ENCODE peak calls at places on chromosomes 4 and X, in ten cellular contexts. V is heart right ventricle, F is left ventricle myocardium inferior, X is ascending aorta, U is GM23338, Z is ovary, D is uterus, W is colonic mucosa, Q is HepG2, J is left lung. H is an unnamed sample.

GRCh38 chr4:56156141-56156540 is 207.4 kb downstream of the CEP135 start:
- DNase-seq in V (no peak), F (no peak), X (no peak), U (peak), Z (no peak), D (no peak), W (no peak), Q (no peak), J (no peak), H (no peak)

GRCh38 chr4:145531193-145531592 is 49.5 kb downstream of the SMAD1 start:
- DNase-seq in V (peak), F (peak), X (no peak), U (no peak), Z (no peak), D (no peak), W (no peak), Q (no peak), J (no peak), H (no peak)

GRCh38 chr4:168154546-168155277 is 62.4 kb downstream of the ANXA10 start:
- DNase-seq in V (no peak), F (no peak), X (no peak), U (no peak), Z (no peak), D (no peak), W (no peak), Q (no peak), J (no peak), H (no peak)

GRCh38 chr4:11053601-11054000 is 369.0 kb upstream of the CLNK start:
- DNase-seq in V (no peak), F (no peak), X (no peak), U (no peak), Z (no peak), D (no peak), W (no peak), Q (no peak), J (no peak), H (no peak)

GRCh38 chrX:85620466-85620865 is 241.0 kb upstream of the POF1B start:
- DNase-seq in V (no peak), F (no peak), X (no peak), U (no peak), Z (no peak), D (no peak), W (no peak), Q (no peak), J (no peak), H (no peak)

GRCh38 chr4:131764730-131765129 is 1384.4 kb upstream of the PCDH10 start:
- DNase-seq in V (no peak), F (no peak), X (no peak), U (no peak), Z (no peak), D (no peak), W (no peak), Q (no peak), J (no peak), H (no peak)

GRCh38 chrX:104098151-104098808 is 14.0 kb upstream of the ZCCHC18 start:
- DNase-seq in V (no peak), F (no peak), X (no peak), U (peak), Z (peak), D (peak), W (peak), Q (peak), J (no peak), H (no peak)

GRCh38 chr4:38694330-38694729 is 30.3 kb downstream of the KLF3 start:
- DNase-seq in V (no peak), F (no peak), X (no peak), U (no peak), Z (no peak), D (no peak), W (no peak), Q (no peak), J (no peak), H (no peak)

GRCh38 chr4:31160146-31160545 is 440.0 kb downstream of the PCDH7 start:
- DNase-seq in V (no peak), F (no peak), X (no peak), U (no peak), Z (no peak), D (no peak), W (no peak), Q (no peak), J (no peak), H (no peak)

GRCh38 chr4:128946929-128947328 is 137.4 kb downstream of the JADE1 start:
- DNase-seq in V (no peak), F (no peak), X (no peak), U (no peak), Z (no peak), D (no peak), W (no peak), Q (peak), J (no peak), H (no peak)

GRCh38 chr4:140653718-140654515 is 85.2 kb upstream of the UCP1 start:
- DNase-seq in V (no peak), F (no peak), X (no peak), U (peak), Z (peak), D (no peak), W (no peak), Q (no peak), J (no peak), H (no peak)

GRCh38 chr4:742742-743311 is 37.2 kb downstream of the PCGF3 start:
- DNase-seq in V (peak), F (peak), X (no peak), U (peak), Z (peak), D (peak), W (peak), Q (peak), J (peak), H (no peak)

GRCh38 chr4:140213116-140213515 is 59.1 kb upstream of the MAML3 start:
- DNase-seq in V (no peak), F (no peak), X (no peak), U (no peak), Z (no peak), D (no peak), W (peak), Q (no peak), J (no peak), H (no peak)

GRCh38 chr4:69832326-69833030 is 27.5 kb downstream of the SULT1E1 start:
- DNase-seq in V (no peak), F (no peak), X (no peak), U (no peak), Z (no peak), D (no peak), W (peak), Q (peak), J (no peak), H (no peak)

GRCh38 chr4:2592572-2592971 is 56.1 kb downstream of the FAM193A start:
- DNase-seq in V (no peak), F (no peak), X (no peak), U (peak), Z (no peak), D (peak), W (no peak), Q (no peak), J (no peak), H (no peak)

GRCh38 chr4:53365121-53365485 is 758 bp downstream of the SCFD2 start:
- DNase-seq in V (no peak), F (no peak), X (no peak), U (peak), Z (no peak), D (no peak), W (peak), Q (peak), J (no peak), H (no peak)

GRCh38 chrX:101160001-101160400 is 59.6 kb upstream of the DRP2 start:
- DNase-seq in V (no peak), F (no peak), X (no peak), U (no peak), Z (no peak), D (no peak), W (no peak), Q (no peak), J (no peak), H (no peak)

GRCh38 chrX:72208126-72208525 is 26.6 kb downstream of the PIN4 start:
- DNase-seq in V (no peak), F (no peak), X (no peak), U (no peak), Z (no peak), D (no peak), W (no peak), Q (no peak), J (no peak), H (no peak)

GRCh38 chrX:69538321-69538876 is 34.3 kb downstream of the NALF2 start:
- DNase-seq in V (peak), F (peak), X (no peak), U (peak), Z (peak), D (peak), W (peak), Q (peak), J (peak), H (no peak)

GRCh38 chr4:121943941-121944340 is 7.9 kb downstream of the TRPC3 start:
- DNase-seq in V (no peak), F (no peak), X (no peak), U (peak), Z (no peak), D (no peak), W (no peak), Q (peak), J (no peak), H (no peak)

GRCh38 chrX:104918122-104918521 is 302.4 kb downstream of the TEX13A start:
- DNase-seq in V (no peak), F (no peak), X (no peak), U (no peak), Z (no peak), D (no peak), W (no peak), Q (no peak), J (no peak), H (no peak)

GRCh38 chr4:23290656-23291055 is 597.9 kb downstream of the GBA3 start:
- DNase-seq in V (no peak), F (no peak), X (no peak), U (no peak), Z (no peak), D (no peak), W (no peak), Q (no peak), J (no peak), H (no peak)

GRCh38 chr4:69523385-69524132 is 27.9 kb upstream of the UGT2B4 start:
- DNase-seq in V (no peak), F (no peak), X (no peak), U (peak), Z (no peak), D (no peak), W (no peak), Q (no peak), J (no peak), H (no peak)

GRCh38 chr4:124230268-124230667 is 482.3 kb downstream of the ANKRD50 start:
- DNase-seq in V (no peak), F (no peak), X (no peak), U (peak), Z (no peak), D (no peak), W (no peak), Q (no peak), J (no peak), H (no peak)

GRCh38 chr4:130640583-130640982 is 1544.6 kb downstream of the C4orf33 start:
- DNase-seq in V (no peak), F (no peak), X (no peak), U (no peak), Z (no peak), D (no peak), W (no peak), Q (no peak), J (no peak), H (no peak)

GRCh38 chr4:141028024-141028529 is 105.2 kb downstream of the RNF150 start:
- DNase-seq in V (no peak), F (no peak), X (no peak), U (no peak), Z (no peak), D (no peak), W (no peak), Q (no peak), J (no peak), H (no peak)

GRCh38 chr4:168981942-168982341 is 28.1 kb downstream of the CBR4 start:
- DNase-seq in V (no peak), F (no peak), X (no peak), U (no peak), Z (no peak), D (no peak), W (no peak), Q (no peak), J (no peak), H (no peak)

GRCh38 chr4:125714845-125715244 is 400.1 kb downstream of the FAT4 start:
- DNase-seq in V (no peak), F (no peak), X (no peak), U (peak), Z (no peak), D (no peak), W (no peak), Q (no peak), J (no peak), H (no peak)

GRCh38 chr4:110130578-110131358 is 67.6 kb downstream of the ELOVL6 start:
- DNase-seq in V (no peak), F (no peak), X (no peak), U (no peak), Z (no peak), D (no peak), W (no peak), Q (no peak), J (no peak), H (no peak)

GRCh38 chrX:155870958-155871357 is 10.2 kb upstream of the VAMP7 start:
- DNase-seq in V (no peak), F (no peak), X (no peak), U (no peak), Z (no peak), D (no peak), W (no peak), Q (no peak), J (no peak), H (no peak)

GRCh38 chr4:6742989-6743388 is 27.0 kb downstream of the BLOC1S4 start:
- DNase-seq in V (no peak), F (no peak), X (no peak), U (no peak), Z (no peak), D (no peak), W (no peak), Q (no peak), J (no peak), H (no peak)
- H3K4me3 ChIP-seq in V (no peak), F (no peak), X (no peak), U (no peak), Z (no peak), D (no peak), W (no peak), Q (no peak), J (no peak), H (no peak)

GRCh38 chr4:84379881-84380618 is 119.0 kb downstream of the NKX6-1 start:
- DNase-seq in V (no peak), F (no peak), X (no peak), U (peak), Z (no peak), D (no peak), W (no peak), Q (no peak), J (no peak), H (no peak)

GRCh38 chr4:84381759-84382158 is 117.3 kb downstream of the NKX6-1 start:
- DNase-seq in V (no peak), F (no peak), X (no peak), U (no peak), Z (no peak), D (no peak), W (no peak), Q (no peak), J (no peak), H (no peak)

GRCh38 chr4:84378983-84379382 is 120.1 kb downstream of the NKX6-1 start:
- DNase-seq in V (no peak), F (no peak), X (no peak), U (peak), Z (no peak), D (no peak), W (no peak), Q (no peak), J (no peak), H (no peak)

DNA sequence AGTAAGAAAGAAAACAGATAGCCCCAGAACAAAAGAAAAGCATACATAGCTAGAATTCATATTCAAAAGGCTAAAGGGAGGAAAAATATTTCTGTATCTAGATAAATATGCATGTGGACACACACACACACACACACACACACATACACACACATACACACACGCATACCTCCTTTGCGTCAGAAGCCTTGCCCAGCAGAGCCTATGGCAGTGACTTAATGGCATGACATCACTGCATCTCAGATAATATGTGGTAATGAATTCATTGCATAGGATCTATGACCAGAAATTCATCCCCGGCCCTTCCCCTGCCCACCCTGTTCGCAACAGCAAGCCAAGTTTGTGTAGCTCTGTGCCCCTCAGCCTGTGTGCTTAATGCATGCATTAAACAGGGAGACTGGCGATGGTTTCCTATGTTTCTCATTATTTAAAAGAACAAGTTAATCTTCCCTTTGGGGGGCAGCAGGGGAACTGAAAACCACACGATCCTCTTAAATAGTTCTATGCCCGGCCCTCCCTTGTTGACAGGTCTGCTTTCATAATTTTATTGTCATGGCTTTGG is 120.7 kb downstream of the NKX6-1 start:
- DNase-seq in V (no peak), F (no peak), X (no peak), U (peak), Z (no peak), D (no peak), W (no peak), Q (no peak), J (no peak), H (no peak)
- TF ChIP-seq CTCF in V (no peak), F (no peak), X (no peak), U (no peak), Z (no peak), D (no peak), W (no peak), Q (no peak), J (no peak), H (no peak)

GRCh38 chr4:158814207-158814606 is 45.4 kb downstream of the FNIP2 start:
- DNase-seq in V (no peak), F (no peak), X (no peak), U (no peak), Z (no peak), D (no peak), W (no peak), Q (no peak), J (no peak), H (no peak)
- H3K27ac ChIP-seq in V (no peak), F (peak), X (peak), U (no peak), Z (no peak), D (no peak), W (no peak), Q (peak), J (peak), H (no peak)

GRCh38 chr4:142467086-142467485 is 379.0 kb downstream of the INPP4B start:
- DNase-seq in V (no peak), F (no peak), X (no peak), U (no peak), Z (no peak), D (no peak), W (no peak), Q (no peak), J (no peak), H (no peak)

DNA sequence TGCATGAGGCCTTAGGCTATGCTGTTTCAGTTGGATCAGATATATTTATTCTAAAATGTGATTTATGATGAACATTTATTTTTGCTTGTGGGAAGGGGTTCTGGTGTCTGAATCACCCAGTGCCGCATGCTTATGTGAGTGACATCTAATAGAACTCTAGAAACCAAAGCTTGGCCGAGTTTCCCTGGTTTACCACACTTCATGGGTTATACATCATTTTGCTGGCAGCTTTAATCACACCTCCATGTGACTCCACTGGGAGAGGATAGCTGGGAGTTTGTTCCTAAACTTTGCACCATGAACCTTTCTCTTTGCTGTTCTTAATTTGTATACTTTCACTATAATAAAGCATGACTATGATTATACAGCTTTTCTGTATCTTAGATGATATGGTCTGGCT is 382.9 kb downstream of the INPP4B start:
- DNase-seq in V (no peak), F (no peak), X (no peak), U (no peak), Z (no peak), D (no peak), W (no peak), Q (no peak), J (no peak), H (no peak)
- H3K4me3 ChIP-seq in V (no peak), F (no peak), X (no peak), U (no peak), Z (no peak), D (no peak), W (no peak), Q (no peak), J (no peak), H (no peak)

GRCh38 chr4:184328022-184328736 is 110.5 kb upstream of the ENPP6 start:
- DNase-seq in V (no peak), F (no peak), X (no peak), U (no peak), Z (no peak), D (no peak), W (peak), Q (no peak), J (no peak), H (no peak)
- TF ChIP-seq CTCF in V (no peak), F (no peak), X (no peak), U (no peak), Z (no peak), D (no peak), W (no peak), Q (no peak), J (no peak), H (no peak)

GRCh38 chr4:25873632-25874129 is 10.9 kb upstream of the SEL1L3 start:
- DNase-seq in V (no peak), F (no peak), X (no peak), U (no peak), Z (no peak), D (no peak), W (no peak), Q (no peak), J (no peak), H (no peak)

GRCh38 chr4:25865586-25865985 is 2.8 kb upstream of the SEL1L3 start:
- DNase-seq in V (no peak), F (no peak), X (no peak), U (peak), Z (no peak), D (no peak), W (peak), Q (no peak), J (peak), H (no peak)

GRCh38 chr4:25867781-25868180 is 5.0 kb upstream of the SEL1L3 start:
- DNase-seq in V (no peak), F (no peak), X (no peak), U (no peak), Z (no peak), D (no peak), W (no peak), Q (no peak), J (no peak), H (no peak)

GRCh38 chr4:25872851-25873631 is 10.3 kb upstream of the SEL1L3 start:
- DNase-seq in V (no peak), F (no peak), X (no peak), U (no peak), Z (no peak), D (no peak), W (no peak), Q (no peak), J (no peak), H (no peak)

GRCh38 chr4:25870081-25870480 is 7.3 kb upstream of the SEL1L3 start:
- DNase-seq in V (no peak), F (no peak), X (no peak), U (no peak), Z (no peak), D (no peak), W (no peak), Q (no peak), J (no peak), H (no peak)
- H3K27ac ChIP-seq in V (no peak), F (no peak), X (no peak), U (no peak), Z (no peak), D (no peak), W (no peak), Q (no peak), J (no peak), H (no peak)

DNA sequence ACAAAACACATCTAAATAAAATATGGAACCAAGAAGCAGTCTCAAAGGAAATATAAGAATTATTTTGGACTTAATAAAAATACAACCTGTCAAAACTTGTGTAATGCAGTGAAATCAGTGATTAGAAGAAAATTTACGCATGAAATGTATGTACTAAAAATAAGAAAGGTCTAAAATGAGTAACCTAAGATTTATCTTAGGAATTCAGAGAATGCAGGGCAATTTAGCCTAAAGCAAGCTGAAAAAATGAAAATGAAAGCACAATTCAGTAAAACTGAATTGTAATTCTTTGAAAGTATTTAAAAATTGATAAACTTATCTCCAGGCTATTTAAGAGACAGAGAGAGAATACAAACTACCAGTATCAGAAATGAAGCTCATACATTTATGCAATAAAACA is 442.1 kb upstream of the ADGRL3 start:
- DNase-seq in V (no peak), F (no peak), X (no peak), U (no peak), Z (no peak), D (no peak), W (no peak), Q (no peak), J (no peak), H (no peak)
- H3K4me3 ChIP-seq in V (no peak), F (no peak), X (no peak), U (no peak), Z (no peak), D (no peak), W (no peak), Q (no peak), J (no peak), H (no peak)

DNA sequence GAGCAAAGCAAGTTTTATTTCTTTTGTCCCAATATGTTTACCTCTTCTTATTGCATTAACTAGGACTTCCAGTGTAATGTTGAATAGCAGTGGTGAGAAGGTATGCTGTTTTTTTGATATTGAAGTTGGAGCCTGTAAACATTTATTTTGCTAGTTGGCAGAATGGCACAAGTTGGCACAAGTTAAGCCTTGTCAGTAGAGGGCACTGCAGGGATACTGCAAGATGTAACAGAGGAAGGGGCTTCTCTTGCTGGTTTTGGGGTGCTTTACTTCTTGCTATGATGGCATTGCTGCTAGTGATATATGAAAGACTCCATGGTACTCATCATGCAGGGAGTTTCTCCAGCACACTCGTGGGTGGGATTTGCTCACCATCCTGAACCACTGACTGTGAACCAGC is 327.3 kb upstream of the ARX start:
- DNase-seq in V (no peak), F (no peak), X (no peak), U (peak), Z (no peak), D (no peak), W (no peak), Q (no peak), J (no peak), H (no peak)
- TF ChIP-seq CTCF in V (no peak), F (no peak), X (no peak), U (peak), Z (no peak), D (no peak), W (no peak), Q (no peak), J (no peak), H (no peak)